ENCODE peak calls at places on chromosome 5, in nine cellular contexts. One of them, this sample, is unnamed.

GRCh38 chr5:6598351-6598900 is 34.4 kb downstream of the NSUN2 start:
- DNase-seq in transverse colon: no peak
- DNase-seq in AG04450: no peak
- DNase-seq in psoas muscle: no peak
- DNase-seq in lower lobe of right lung: no peak
- DNase-seq in MG63: no peak
- DNase-seq in endothelial cell of umbilical vein: no peak
- DNase-seq in right atrium auricular region: peak
- DNase-seq in pancreas: no peak
- DNase-seq in this sample: no peak

GRCh38 chr5:56200856-56201638 is 32.1 kb downstream of the ANKRD55 start:
- DNase-seq in transverse colon: peak
- DNase-seq in endothelial cell of umbilical vein: peak
- DNase-seq in MG63: peak
- DNase-seq in lower lobe of right lung: peak
- DNase-seq in right atrium auricular region: peak
- DNase-seq in pancreas: no peak
- DNase-seq in psoas muscle: peak
- DNase-seq in AG04450: peak
- DNase-seq in this sample: peak

GRCh38 chr5:82347213-82347947 is 69.2 kb upstream of the RPS23 start:
- DNase-seq in psoas muscle: peak
- DNase-seq in endothelial cell of umbilical vein: no peak
- DNase-seq in right atrium auricular region: peak
- DNase-seq in transverse colon: no peak
- DNase-seq in AG04450: peak
- DNase-seq in MG63: peak
- DNase-seq in lower lobe of right lung: no peak
- DNase-seq in pancreas: no peak
- DNase-seq in this sample: no peak

GRCh38 chr5:163305655-163306054 is 131.7 kb upstream of the CCNG1 start:
- DNase-seq in right atrium auricular region: no peak
- DNase-seq in transverse colon: no peak
- DNase-seq in pancreas: no peak
- DNase-seq in AG04450: no peak
- DNase-seq in MG63: no peak
- DNase-seq in lower lobe of right lung: no peak
- DNase-seq in endothelial cell of umbilical vein: no peak
- DNase-seq in psoas muscle: no peak
- DNase-seq in this sample: no peak

GRCh38 chr5:143638654-143639053 is 173.3 kb upstream of the HMHB1 start:
- DNase-seq in psoas muscle: no peak
- DNase-seq in endothelial cell of umbilical vein: no peak
- DNase-seq in transverse colon: no peak
- DNase-seq in lower lobe of right lung: no peak
- DNase-seq in MG63: no peak
- DNase-seq in pancreas: no peak
- DNase-seq in AG04450: no peak
- DNase-seq in right atrium auricular region: no peak
- DNase-seq in this sample: no peak

GRCh38 chr5:674630-675011 is 18.5 kb downstream of the TPPP start:
- DNase-seq in right atrium auricular region: no peak
- DNase-seq in psoas muscle: no peak
- DNase-seq in lower lobe of right lung: no peak
- DNase-seq in transverse colon: no peak
- DNase-seq in AG04450: no peak
- DNase-seq in pancreas: no peak
- DNase-seq in endothelial cell of umbilical vein: no peak
- DNase-seq in MG63: no peak
- DNase-seq in this sample: no peak

GRCh38 chr5:178625679-178626483 is 969 bp downstream of the CLK4 start:
- DNase-seq in psoas muscle: no peak
- DNase-seq in transverse colon: no peak
- DNase-seq in AG04450: no peak
- DNase-seq in MG63: no peak
- DNase-seq in pancreas: no peak
- DNase-seq in right atrium auricular region: peak
- DNase-seq in endothelial cell of umbilical vein: no peak
- DNase-seq in lower lobe of right lung: no peak
- DNase-seq in this sample: no peak

GRCh38 chr5:148687427-148687826 is 33.1 kb upstream of the HTR4 start:
- DNase-seq in endothelial cell of umbilical vein: peak
- DNase-seq in MG63: peak
- DNase-seq in AG04450: no peak
- DNase-seq in pancreas: no peak
- DNase-seq in lower lobe of right lung: no peak
- DNase-seq in psoas muscle: no peak
- DNase-seq in right atrium auricular region: no peak
- DNase-seq in transverse colon: no peak
- DNase-seq in this sample: no peak

GRCh38 chr5:179530069-179530998 is 20.0 kb upstream of the RUFY1 start:
- DNase-seq in pancreas: peak
- DNase-seq in endothelial cell of umbilical vein: peak
- DNase-seq in AG04450: no peak
- DNase-seq in transverse colon: peak
- DNase-seq in MG63: no peak
- DNase-seq in psoas muscle: peak
- DNase-seq in right atrium auricular region: peak
- DNase-seq in lower lobe of right lung: peak
- DNase-seq in this sample: no peak

GRCh38 chr5:135588299-135588698 is 9.5 kb upstream of the CXCL14 start:
- DNase-seq in psoas muscle: no peak
- DNase-seq in transverse colon: no peak
- DNase-seq in MG63: no peak
- DNase-seq in AG04450: no peak
- DNase-seq in right atrium auricular region: no peak
- DNase-seq in lower lobe of right lung: no peak
- DNase-seq in pancreas: no peak
- DNase-seq in endothelial cell of umbilical vein: no peak
- DNase-seq in this sample: no peak

GRCh38 chr5:74186351-74187315 is 453.9 kb downstream of the ENC1 start:
- DNase-seq in pancreas: no peak
- DNase-seq in lower lobe of right lung: no peak
- DNase-seq in MG63: no peak
- DNase-seq in psoas muscle: no peak
- DNase-seq in AG04450: no peak
- DNase-seq in transverse colon: no peak
- DNase-seq in right atrium auricular region: no peak
- DNase-seq in endothelial cell of umbilical vein: no peak
- DNase-seq in this sample: no peak

GRCh38 chr5:120545951-120546350 is 81.9 kb downstream of the PRR16 start:
- DNase-seq in right atrium auricular region: no peak
- DNase-seq in psoas muscle: no peak
- DNase-seq in transverse colon: no peak
- DNase-seq in MG63: no peak
- DNase-seq in endothelial cell of umbilical vein: no peak
- DNase-seq in pancreas: no peak
- DNase-seq in lower lobe of right lung: no peak
- DNase-seq in AG04450: no peak
- DNase-seq in this sample: no peak

GRCh38 chr5:139600336-139600949 is 39.3 kb downstream of the UBE2D2 start:
- DNase-seq in MG63: no peak
- DNase-seq in pancreas: no peak
- DNase-seq in transverse colon: no peak
- DNase-seq in AG04450: peak
- DNase-seq in lower lobe of right lung: no peak
- DNase-seq in psoas muscle: no peak
- DNase-seq in endothelial cell of umbilical vein: no peak
- DNase-seq in right atrium auricular region: no peak
- DNase-seq in this sample: peak

GRCh38 chr5:33316773-33317172 is 124.0 kb upstream of the TARS1 start:
- DNase-seq in psoas muscle: no peak
- DNase-seq in lower lobe of right lung: no peak
- DNase-seq in MG63: no peak
- DNase-seq in transverse colon: no peak
- DNase-seq in pancreas: no peak
- DNase-seq in endothelial cell of umbilical vein: peak
- DNase-seq in right atrium auricular region: no peak
- DNase-seq in AG04450: no peak
- DNase-seq in this sample: no peak

GRCh38 chr5:79109527-79110492 is 1.8 kb upstream of the BHMT start:
- DNase-seq in right atrium auricular region: no peak
- DNase-seq in endothelial cell of umbilical vein: no peak
- DNase-seq in lower lobe of right lung: no peak
- DNase-seq in AG04450: no peak
- DNase-seq in psoas muscle: peak
- DNase-seq in MG63: no peak
- DNase-seq in transverse colon: no peak
- DNase-seq in pancreas: no peak
- DNase-seq in this sample: no peak

GRCh38 chr5:170131235-170131634 is 25.5 kb downstream of the FOXI1 start:
- DNase-seq in endothelial cell of umbilical vein: no peak
- DNase-seq in MG63: no peak
- DNase-seq in right atrium auricular region: peak
- DNase-seq in psoas muscle: no peak
- DNase-seq in AG04450: no peak
- DNase-seq in lower lobe of right lung: no peak
- DNase-seq in pancreas: no peak
- DNase-seq in transverse colon: no peak
- DNase-seq in this sample: no peak

GRCh38 chr5:173396311-173396993 is 68.2 kb upstream of the STC2 start:
- DNase-seq in MG63: peak
- DNase-seq in right atrium auricular region: no peak
- DNase-seq in endothelial cell of umbilical vein: no peak
- DNase-seq in transverse colon: no peak
- DNase-seq in pancreas: no peak
- DNase-seq in psoas muscle: no peak
- DNase-seq in lower lobe of right lung: no peak
- DNase-seq in AG04450: no peak
- DNase-seq in this sample: no peak

GRCh38 chr5:74833537-74834266 is 32.5 kb downstream of the FAM169A start:
- DNase-seq in MG63: no peak
- DNase-seq in right atrium auricular region: no peak
- DNase-seq in transverse colon: peak
- DNase-seq in psoas muscle: no peak
- DNase-seq in pancreas: no peak
- DNase-seq in endothelial cell of umbilical vein: no peak
- DNase-seq in lower lobe of right lung: no peak
- DNase-seq in AG04450: no peak
- DNase-seq in this sample: no peak

GRCh38 chr5:36276864-36277263 is 24.8 kb downstream of the RANBP3L start:
- DNase-seq in endothelial cell of umbilical vein: no peak
- DNase-seq in pancreas: no peak
- DNase-seq in psoas muscle: no peak
- DNase-seq in AG04450: no peak
- DNase-seq in right atrium auricular region: no peak
- DNase-seq in MG63: peak
- DNase-seq in transverse colon: no peak
- DNase-seq in lower lobe of right lung: no peak
- DNase-seq in this sample: no peak

GRCh38 chr5:124698774-124699173 is 47.7 kb downstream of the ZNF608 start:
- DNase-seq in lower lobe of right lung: no peak
- DNase-seq in transverse colon: no peak
- DNase-seq in AG04450: no peak
- DNase-seq in endothelial cell of umbilical vein: no peak
- DNase-seq in pancreas: no peak
- DNase-seq in psoas muscle: no peak
- DNase-seq in right atrium auricular region: no peak
- DNase-seq in MG63: no peak
- DNase-seq in this sample: no peak
- H3K4me3 ChIP-seq in lower lobe of right lung: no peak
- H3K4me3 ChIP-seq in transverse colon: no peak
- H3K4me3 ChIP-seq in AG04450: no peak
- H3K4me3 ChIP-seq in endothelial cell of umbilical vein: no peak
- H3K4me3 ChIP-seq in pancreas: no peak
- H3K4me3 ChIP-seq in psoas muscle: no peak
- H3K4me3 ChIP-seq in right atrium auricular region: no peak
- H3K4me3 ChIP-seq in MG63: no peak
- H3K4me3 ChIP-seq in this sample: no peak

GRCh38 chr5:14595189-14595588 is 13.6 kb downstream of the OTULINL start:
- DNase-seq in endothelial cell of umbilical vein: no peak
- DNase-seq in MG63: no peak
- DNase-seq in pancreas: no peak
- DNase-seq in psoas muscle: no peak
- DNase-seq in lower lobe of right lung: no peak
- DNase-seq in transverse colon: no peak
- DNase-seq in right atrium auricular region: no peak
- DNase-seq in AG04450: no peak
- DNase-seq in this sample: no peak
- H3K4me3 ChIP-seq in endothelial cell of umbilical vein: no peak
- H3K4me3 ChIP-seq in MG63: no peak
- H3K4me3 ChIP-seq in pancreas: no peak
- H3K4me3 ChIP-seq in psoas muscle: no peak
- H3K4me3 ChIP-seq in lower lobe of right lung: no peak
- H3K4me3 ChIP-seq in transverse colon: no peak
- H3K4me3 ChIP-seq in right atrium auricular region: no peak
- H3K4me3 ChIP-seq in AG04450: no peak
- H3K4me3 ChIP-seq in this sample: no peak

GRCh38 chr5:81006955-81007636 is 46.9 kb downstream of the RASGRF2 start:
- DNase-seq in lower lobe of right lung: no peak
- DNase-seq in transverse colon: no peak
- DNase-seq in endothelial cell of umbilical vein: no peak
- DNase-seq in right atrium auricular region: no peak
- DNase-seq in psoas muscle: no peak
- DNase-seq in pancreas: no peak
- DNase-seq in MG63: no peak
- DNase-seq in AG04450: no peak
- DNase-seq in this sample: no peak
- H3K4me3 ChIP-seq in lower lobe of right lung: no peak
- H3K4me3 ChIP-seq in transverse colon: no peak
- H3K4me3 ChIP-seq in endothelial cell of umbilical vein: no peak
- H3K4me3 ChIP-seq in right atrium auricular region: no peak
- H3K4me3 ChIP-seq in psoas muscle: no peak
- H3K4me3 ChIP-seq in pancreas: no peak
- H3K4me3 ChIP-seq in MG63: no peak
- H3K4me3 ChIP-seq in AG04450: no peak
- H3K4me3 ChIP-seq in this sample: no peak

GRCh38 chr5:51383494-51384081 is 340 bp downstream of the ISL1 start:
- DNase-seq in transverse colon: no peak
- DNase-seq in psoas muscle: no peak
- DNase-seq in MG63: no peak
- DNase-seq in AG04450: no peak
- DNase-seq in right atrium auricular region: no peak
- DNase-seq in lower lobe of right lung: no peak
- DNase-seq in endothelial cell of umbilical vein: peak
- DNase-seq in pancreas: no peak
- DNase-seq in this sample: no peak

GRCh38 chr5:51382759-51383493 is at the start of gene ISL1:
- DNase-seq in psoas muscle: peak
- DNase-seq in lower lobe of right lung: peak
- DNase-seq in right atrium auricular region: no peak
- DNase-seq in pancreas: peak
- DNase-seq in MG63: peak
- DNase-seq in endothelial cell of umbilical vein: peak
- DNase-seq in transverse colon: peak
- DNase-seq in AG04450: no peak
- DNase-seq in this sample: no peak

GRCh38 chr5:51385214-51385613 is 2.0 kb downstream of the ISL1 start:
- DNase-seq in AG04450: no peak
- DNase-seq in MG63: no peak
- DNase-seq in transverse colon: no peak
- DNase-seq in lower lobe of right lung: no peak
- DNase-seq in pancreas: no peak
- DNase-seq in psoas muscle: no peak
- DNase-seq in right atrium auricular region: no peak
- DNase-seq in endothelial cell of umbilical vein: peak
- DNase-seq in this sample: no peak

GRCh38 chr5:51382508-51382758 is 815 bp upstream of the ISL1 start:
- DNase-seq in transverse colon: no peak
- DNase-seq in pancreas: no peak
- DNase-seq in psoas muscle: no peak
- DNase-seq in MG63: no peak
- DNase-seq in right atrium auricular region: no peak
- DNase-seq in endothelial cell of umbilical vein: no peak
- DNase-seq in lower lobe of right lung: no peak
- DNase-seq in AG04450: no peak
- DNase-seq in this sample: no peak

GRCh38 chr5:51384281-51384840 is 1.1 kb downstream of the ISL1 start:
- DNase-seq in pancreas: no peak
- DNase-seq in AG04450: no peak
- DNase-seq in lower lobe of right lung: no peak
- DNase-seq in transverse colon: no peak
- DNase-seq in right atrium auricular region: no peak
- DNase-seq in endothelial cell of umbilical vein: peak
- DNase-seq in MG63: no peak
- DNase-seq in psoas muscle: no peak
- DNase-seq in this sample: no peak
- H3K4me3 ChIP-seq in pancreas: no peak
- H3K4me3 ChIP-seq in AG04450: no peak
- H3K4me3 ChIP-seq in lower lobe of right lung: no peak
- H3K4me3 ChIP-seq in transverse colon: peak
- H3K4me3 ChIP-seq in right atrium auricular region: no peak
- H3K4me3 ChIP-seq in endothelial cell of umbilical vein: peak
- H3K4me3 ChIP-seq in MG63: peak
- H3K4me3 ChIP-seq in psoas muscle: peak
- H3K4me3 ChIP-seq in this sample: no peak

This sample was measured in epithelial cell of proximal tubule.